ENCODE peak calls at places on chromosomes 4 and X, in seven cellular contexts. S is germinal center, E is glomerular endothelial cell, Y is mucosa of gallbladder, F is kidney glomerular epithelial cell, H is right cardiac atrium, K is Calu3. N is an unnamed sample.

GRCh38 chr4:184103755-184104367 is 113.8 kb downstream of the ENPP6 start:
- DNase-seq in S (no peak), E (no peak), Y (peak; percentile 33), F (no peak), H (no peak), K (no peak), N (no peak)

GRCh38 chr4:54513231-54513630 is 144.5 kb upstream of the KIT start:
- DNase-seq in S (no peak), E (no peak), Y (no peak), F (no peak), H (peak; percentile 38), K (no peak), N (no peak)

GRCh38 chrX:13893826-13894225 is 76.9 kb upstream of the GPM6B start:
- DNase-seq in S (no peak), E (no peak), Y (no peak), F (no peak), H (no peak), K (no peak), N (no peak)

GRCh38 chr4:15936495-15936894 is 2.0 kb downstream of the FGFBP1 start:
- DNase-seq in S (no peak), E (no peak), Y (no peak), F (no peak), H (no peak), K (no peak), N (no peak)

GRCh38 chrX:108439961-108440696 is 491 bp downstream of the COL4A5 start:
- DNase-seq in S (no peak), E (no peak), Y (no peak), F (no peak), H (peak; percentile 14), K (peak; percentile 9), N (no peak)

GRCh38 chr4:156971168-156971601 is 414 bp downstream of the PDGFC start:
- DNase-seq in S (no peak), E (no peak), Y (peak; percentile 26), F (no peak), H (peak; percentile 24), K (peak; percentile 44), N (no peak)

GRCh38 chr4:8818063-8818881 is 53.4 kb downstream of the HMX1 start:
- DNase-seq in S (no peak), E (no peak), Y (peak; percentile 7), F (no peak), H (no peak), K (no peak), N (no peak)

GRCh38 chrX:135295944-135296305 is 13.4 kb upstream of the ETDC start:
- DNase-seq in S (no peak), E (no peak), Y (no peak), F (no peak), H (no peak), K (no peak), N (no peak)

GRCh38 chr4:155232432-155232831 is 24.0 kb downstream of the NPY2R start:
- DNase-seq in S (no peak), E (no peak), Y (no peak), F (no peak), H (no peak), K (no peak), N (no peak)

GRCh38 chrX:110037181-110037580 is 34.3 kb downstream of the TMEM164 start:
- DNase-seq in S (no peak), E (no peak), Y (no peak), F (no peak), H (no peak), K (no peak), N (no peak)

GRCh38 chr4:150769845-150770244 is 187.9 kb downstream of the MAB21L2 start:
- DNase-seq in S (no peak), E (no peak), Y (no peak), F (no peak), H (no peak), K (no peak), N (no peak)

GRCh38 chr4:124591646-124592045 is 120.9 kb downstream of the ANKRD50 start:
- DNase-seq in S (no peak), E (no peak), Y (no peak), F (no peak), H (no peak), K (no peak), N (no peak)

GRCh38 chrX:108439434-108439883 is at the start of gene COL4A5:
- DNase-seq in S (no peak), E (peak; percentile 67), Y (peak; percentile 11), F (peak; percentile 61), H (peak; percentile 32), K (peak; percentile 65), N (peak; percentile 46)

GRCh38 chr4:14607578-14607977 is 394.7 kb upstream of the CPEB2 start:
- DNase-seq in S (no peak), E (no peak), Y (no peak), F (no peak), H (no peak), K (no peak), N (no peak)

GRCh38 chr4:86184216-86184915 is 175.5 kb downstream of the MAPK10 start:
- DNase-seq in S (no peak), E (no peak), Y (no peak), F (no peak), H (no peak), K (no peak), N (no peak)

GRCh38 chrX:42247241-42247640 is 323.9 kb upstream of the CASK start:
- DNase-seq in S (no peak), E (no peak), Y (no peak), F (peak; percentile 0), H (no peak), K (no peak), N (no peak)

GRCh38 chr4:177385576-177386320 is 56.5 kb downstream of the AGA start:
- DNase-seq in S (no peak), E (no peak), Y (no peak), F (no peak), H (no peak), K (no peak), N (no peak)

GRCh38 chr4:55386073-55386472 is 9.7 kb upstream of the TMEM165 start:
- DNase-seq in S (peak; percentile 32), E (no peak), Y (no peak), F (peak; percentile 30), H (no peak), K (no peak), N (peak; percentile 19)

GRCh38 chr4:120995611-120996010 is 73.1 kb upstream of the PRDM5 start:
- DNase-seq in S (no peak), E (no peak), Y (no peak), F (no peak), H (no peak), K (no peak), N (no peak)

GRCh38 chr4:127634181-127634580 is 1.4 kb downstream of the INTU start:
- DNase-seq in S (no peak), E (no peak), Y (no peak), F (no peak), H (no peak), K (no peak), N (no peak)

GRCh38 chrX:10240918-10241317 is 84.1 kb downstream of the CLCN4 start:
- DNase-seq in S (no peak), E (no peak), Y (no peak), F (peak; percentile 41), H (no peak), K (no peak), N (no peak)

GRCh38 chr4:112523008-112523440 is 7.0 kb upstream of the NEUROG2 start:
- DNase-seq in S (peak; percentile 67), E (no peak), Y (no peak), F (no peak), H (peak; percentile 23), K (peak; percentile 9), N (no peak)

GRCh38 chrX:16646366-16647168 is 3.4 kb upstream of the S100G start:
- DNase-seq in S (no peak), E (no peak), Y (no peak), F (no peak), H (no peak), K (no peak), N (no peak)

GRCh38 chrX:133335027-133335426 is 80.3 kb downstream of the GPC4 start:
- DNase-seq in S (peak; percentile 5), E (no peak), Y (no peak), F (peak; percentile 6), H (no peak), K (peak; percentile 41), N (peak; percentile 40)

GRCh38 chr4:160299177-160299576 is 1196.3 kb downstream of the RAPGEF2 start:
- DNase-seq in S (no peak), E (no peak), Y (no peak), F (no peak), H (no peak), K (no peak), N (no peak)

N was measured in midbrain.